ENCODE peak calls at places on chromosomes 12 and 14, in five cellular contexts. Q, P, E, C and L are unnamed samples.

GRCh38 chr14:101719708-101720107 is 41.8 kb upstream of the PPP2R5C start:
- DNase-seq in E (no peak), P (no peak), Q (no peak), C (no peak), L (no peak)

GRCh38 chr14:58978336-58978735 is 210.1 kb upstream of the DAAM1 start:
- DNase-seq in E (peak), Q (peak), P (no peak), C (no peak), L (peak)

GRCh38 chr14:22099942-22100763 is 426.5 kb upstream of the OR4E1 start:
- DNase-seq in Q (peak), E (peak), C (peak), P (peak), L (no peak)

GRCh38 chr14:105540811-105541210 is 14.4 kb downstream of the TMEM121 start:
- DNase-seq in C (no peak), P (no peak), E (no peak), Q (no peak), L (no peak)

GRCh38 chr12:94421868-94422740 is 37.6 kb downstream of the CEP83 start:
- DNase-seq in E (no peak), P (peak), C (no peak), Q (no peak), L (no peak)

GRCh38 chr14:102768223-102769048 is 8.8 kb upstream of the TRAF3 start:
- DNase-seq in P (peak), E (no peak), C (no peak), Q (no peak), L (no peak)

GRCh38 chr14:30375280-30375892 is 183.6 kb upstream of the G2E3 start:
- DNase-seq in Q (peak), E (peak), P (peak), C (peak), L (peak)

GRCh38 chr12:12716151-12716844 is 870 bp upstream of the CDKN1B start:
- DNase-seq in Q (peak), E (no peak), P (no peak), C (no peak), L (peak)

GRCh38 chr12:47302111-47302597 is 222.4 kb upstream of the AMIGO2 start:
- DNase-seq in E (no peak), P (peak), C (no peak), Q (no peak), L (no peak)

GRCh38 chr12:84397279-84397678 is 515.3 kb downstream of the SLC6A15 start:
- DNase-seq in C (no peak), P (no peak), Q (peak), E (no peak), L (no peak)

GRCh38 chr12:56080556-56081138 is 682 bp downstream of the ERBB3 start:
- DNase-seq in Q (no peak), C (no peak), P (peak), E (no peak), L (no peak)
- H3K4me3 ChIP-seq in Q (peak), C (peak), P (peak), E (no peak), L (peak)

DNA sequence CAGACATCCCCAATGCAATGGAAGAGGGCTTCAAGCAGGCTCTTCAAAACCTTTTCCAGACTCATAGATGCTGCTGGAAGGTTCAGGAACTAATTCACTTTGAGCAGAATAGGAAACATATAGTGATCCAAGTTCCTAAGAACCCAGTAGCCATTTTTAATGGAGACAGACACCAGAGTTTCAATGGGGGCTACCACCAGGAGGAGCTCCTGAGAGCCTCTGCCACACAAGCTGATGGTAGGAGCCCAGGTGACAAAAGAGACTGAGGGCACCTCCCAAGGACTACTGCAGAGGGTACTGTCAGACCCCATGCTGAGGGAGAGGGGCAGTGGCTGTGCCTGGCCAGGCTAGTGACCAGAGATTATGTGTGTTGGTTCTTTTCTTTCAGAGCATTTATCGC is 45.9 kb downstream of the IFNG start:
- DNase-seq in C (no peak), P (peak), Q (no peak), E (no peak), L (no peak)
- TF ChIP-seq CTCF in C (peak), P (peak), Q (peak), E (no peak), L (no peak)

GRCh38 chr12:26113194-26113654 is 11.6 kb downstream of the BHLHE41 start:
- DNase-seq in Q (no peak), P (no peak), E (peak), C (no peak), L (no peak)
- H3K4me3 ChIP-seq in Q (no peak), P (no peak), E (no peak), C (no peak), L (no peak)

GRCh38 chr12:59149995-59150642 is 229.8 kb upstream of the LRIG3 start:
- DNase-seq in Q (peak), P (peak), C (peak), E (no peak), L (peak)
- TF ChIP-seq CTCF in Q (peak), P (peak), C (peak), E (peak), L (peak)

DNA sequence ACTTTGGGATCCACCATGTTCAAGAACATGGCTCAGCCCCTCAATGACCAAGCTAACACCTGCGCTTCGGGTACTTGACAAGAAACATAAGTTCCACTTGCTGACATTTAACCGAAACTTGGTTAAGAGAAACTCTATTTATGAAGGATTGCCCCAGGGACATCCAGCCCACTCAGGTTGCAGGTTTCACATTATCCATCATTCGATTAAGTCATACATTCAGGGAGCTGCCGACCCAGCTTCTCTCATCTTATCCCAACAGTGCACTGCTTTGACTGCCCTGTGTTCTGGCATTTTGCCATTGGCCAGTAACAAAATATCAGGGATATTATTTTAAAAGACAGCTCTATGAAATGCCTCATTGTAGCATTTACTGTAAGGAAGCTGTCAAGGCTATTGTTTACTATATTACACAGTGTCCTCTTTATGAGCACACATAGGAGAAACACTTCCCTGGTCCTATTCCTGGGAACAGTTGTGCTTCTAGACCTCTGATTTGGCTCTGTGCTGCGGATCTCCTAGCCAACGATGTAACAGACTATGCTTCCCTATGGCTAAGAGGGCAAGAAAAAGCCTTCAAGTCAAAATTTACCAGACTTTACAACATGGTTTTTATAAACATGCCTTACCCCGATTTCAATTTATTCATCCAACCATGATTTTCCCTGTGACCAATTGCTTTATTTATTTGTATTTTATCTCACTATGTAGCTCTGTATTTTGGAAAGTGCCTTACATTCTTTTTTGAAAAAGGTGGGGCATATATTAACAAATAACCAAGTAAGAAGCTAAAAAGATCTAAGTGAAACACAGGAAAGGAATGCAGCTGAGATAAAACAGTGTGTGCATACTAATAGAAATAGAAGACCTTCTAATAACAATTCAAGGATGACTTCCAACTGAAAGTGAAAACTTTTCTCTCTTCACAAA is 109.3 kb downstream of the ITPR2 start:
- DNase-seq in C (no peak), E (no peak), P (no peak), Q (peak), L (no peak)
- H3K4me3 ChIP-seq in C (no peak), E (no peak), P (no peak), Q (no peak), L (no peak)